ENCODE peak calls at places on chromosomes 5 and 9, in four cellular contexts. V, U, J and I are unnamed samples.
A peak's percentile ranks its signal among the peaks of the same experiment; 100 is the strongest.

GRCh38 chr5:124599048-124599973 is 147.1 kb downstream of the ZNF608 start:
- DNase-seq in V (no peak), U (peak; percentile 61), J (no peak), I (no peak)

GRCh38 chr5:169272111-169272510 is 28.8 kb downstream of the SLIT3 start:
- DNase-seq in V (no peak), U (no peak), J (no peak), I (no peak)

GRCh38 chr5:177370488-177371119 is 12.9 kb downstream of the RGS14 start:
- DNase-seq in V (peak; percentile 89), U (peak; percentile 82), J (peak; percentile 37), I (peak; percentile 29)

GRCh38 chr9:75197521-75197920 is 109.2 kb downstream of the OSTF1 start:
- DNase-seq in V (no peak), U (no peak), J (no peak), I (no peak)

GRCh38 chr5:43315262-43315661 is 2.0 kb upstream of the HMGCS1 start:
- DNase-seq in V (no peak), U (peak; percentile 57), J (no peak), I (no peak)

GRCh38 chr5:76751291-76751690 is 35.4 kb downstream of the F2R start:
- DNase-seq in V (no peak), U (no peak), J (no peak), I (no peak)

GRCh38 chr5:55418994-55419991 is 111.5 kb downstream of the MTREX start:
- DNase-seq in V (no peak), U (peak; percentile 60), J (no peak), I (no peak)

GRCh38 chr9:89564257-89564878 is 40.4 kb upstream of the GADD45G start:
- DNase-seq in V (peak; percentile 9), U (no peak), J (no peak), I (no peak)

GRCh38 chr5:31939151-31939550 is 235.0 kb downstream of the GOLPH3 start:
- DNase-seq in V (no peak), U (no peak), J (no peak), I (no peak)

GRCh38 chr5:74643160-74643562 is 2.6 kb upstream of the ENC1 start:
- DNase-seq in V (no peak), U (peak; percentile 96), J (no peak), I (no peak)

GRCh38 chr5:73596705-73597328 is 29.2 kb upstream of the ARHGEF28 start:
- DNase-seq in V (peak; percentile 27), U (peak; percentile 20), J (no peak), I (no peak)

GRCh38 chr5:113378960-113379541 is 55.7 kb downstream of the TSSK1B start:
- DNase-seq in V (peak; percentile 54), U (peak; percentile 62), J (no peak), I (peak; percentile 29)

GRCh38 chr5:177147239-177147638 is 13.7 kb downstream of the NSD1 start:
- DNase-seq in V (no peak), U (peak; percentile 63), J (no peak), I (no peak)

GRCh38 chr9:131755541-131756198 is 15.8 kb upstream of the RAPGEF1 start:
- DNase-seq in V (peak; percentile 61), U (peak; percentile 73), J (peak; percentile 75), I (peak; percentile 77)

GRCh38 chr5:20294696-20295095 is 306.7 kb upstream of the CDH18 start:
- DNase-seq in V (no peak), U (no peak), J (no peak), I (no peak)

GRCh38 chr9:136697146-136697820 is 10.0 kb upstream of the AGPAT2 start:
- DNase-seq in V (no peak), U (no peak), J (no peak), I (no peak)

GRCh38 chr9:89481161-89481915 is 16.6 kb downstream of the SEMA4D start:
- DNase-seq in V (no peak), U (no peak), J (no peak), I (peak; percentile 52)

GRCh38 chr5:42268630-42269029 is 154.6 kb upstream of the GHR start:
- DNase-seq in V (no peak), U (peak; percentile 3), J (no peak), I (no peak)

GRCh38 chr5:40841068-40841805 is at the start of gene CARD6:
- DNase-seq in V (peak; percentile 52), U (peak; percentile 31), J (no peak), I (no peak)

GRCh38 chr5:76849767-76850291 is at the start of gene S100Z:
- DNase-seq in V (peak; percentile 79), U (no peak), J (no peak), I (peak; percentile 21)

GRCh38 chr9:137825324-137825991 is 52.1 kb upstream of the CACNA1B start:
- DNase-seq in V (no peak), U (no peak), J (no peak), I (no peak)

GRCh38 chr9:37284631-37285030 is 137.9 kb upstream of the GRHPR start:
- DNase-seq in V (no peak), U (peak; percentile 41), J (no peak), I (no peak)

GRCh38 chr9:31103836-31104235 is 1280.6 kb upstream of the ACO1 start:
- DNase-seq in V (no peak), U (no peak), J (no peak), I (no peak)

GRCh38 chr9:1235650-1236401 is 185.7 kb downstream of the DMRT2 start:
- DNase-seq in V (no peak), U (no peak), J (no peak), I (no peak)

GRCh38 chr5:179190851-179191505 is 130.8 kb downstream of the ZNF354C start:
- DNase-seq in V (no peak), U (no peak), J (no peak), I (no peak)